ENCODE peak calls at places on chromosomes 2 and 18, in eight cellular contexts. One of them, this sample, is unnamed.

GRCh38 chr2:101197814-101198213 is 46.6 kb upstream of the TBC1D8 start:
- DNase-seq in tibial nerve: no peak
- DNase-seq in heart left ventricle: no peak
- DNase-seq in body of pancreas: no peak
- DNase-seq in AG04450: no peak
- DNase-seq in Peyer's patch: no peak
- DNase-seq in cardiac muscle cell: no peak
- DNase-seq in heart right ventricle: no peak
- DNase-seq in this sample: no peak

GRCh38 chr2:215542690-215543089 is 106.8 kb upstream of the FN1 start:
- DNase-seq in tibial nerve: no peak
- DNase-seq in heart left ventricle: no peak
- DNase-seq in body of pancreas: no peak
- DNase-seq in AG04450: no peak
- DNase-seq in Peyer's patch: no peak
- DNase-seq in cardiac muscle cell: no peak
- DNase-seq in heart right ventricle: no peak
- DNase-seq in this sample: no peak

GRCh38 chr2:85529809-85530208 is 9.2 kb upstream of the MAT2A start:
- DNase-seq in tibial nerve: no peak
- DNase-seq in heart left ventricle: no peak
- DNase-seq in body of pancreas: no peak
- DNase-seq in AG04450: no peak
- DNase-seq in Peyer's patch: no peak
- DNase-seq in cardiac muscle cell: no peak
- DNase-seq in heart right ventricle: no peak
- DNase-seq in this sample: no peak

GRCh38 chr2:120552800-120553471 is 182.7 kb upstream of the GLI2 start:
- DNase-seq in tibial nerve: peak
- DNase-seq in heart left ventricle: peak
- DNase-seq in body of pancreas: peak
- DNase-seq in AG04450: no peak
- DNase-seq in Peyer's patch: peak
- DNase-seq in cardiac muscle cell: peak
- DNase-seq in heart right ventricle: peak
- DNase-seq in this sample: no peak

GRCh38 chr18:58682429-58683069 is 11.3 kb downstream of the MALT1 start:
- DNase-seq in tibial nerve: peak
- DNase-seq in heart left ventricle: peak
- DNase-seq in body of pancreas: peak
- DNase-seq in AG04450: peak
- DNase-seq in Peyer's patch: peak
- DNase-seq in cardiac muscle cell: peak
- DNase-seq in heart right ventricle: peak
- DNase-seq in this sample: peak

GRCh38 chr2:64608867-64609228 is 44.9 kb downstream of the SERTAD2 start:
- DNase-seq in tibial nerve: no peak
- DNase-seq in heart left ventricle: no peak
- DNase-seq in body of pancreas: no peak
- DNase-seq in AG04450: no peak
- DNase-seq in Peyer's patch: no peak
- DNase-seq in cardiac muscle cell: no peak
- DNase-seq in heart right ventricle: no peak
- DNase-seq in this sample: no peak

GRCh38 chr2:55175254-55176093 is 56.6 kb downstream of the CLHC1 start:
- DNase-seq in tibial nerve: no peak
- DNase-seq in heart left ventricle: no peak
- DNase-seq in body of pancreas: no peak
- DNase-seq in AG04450: no peak
- DNase-seq in Peyer's patch: no peak
- DNase-seq in cardiac muscle cell: peak
- DNase-seq in heart right ventricle: no peak
- DNase-seq in this sample: no peak

GRCh38 chr2:79801082-79801481 is 288.2 kb downstream of the CTNNA2 start:
- DNase-seq in tibial nerve: no peak
- DNase-seq in heart left ventricle: no peak
- DNase-seq in body of pancreas: no peak
- DNase-seq in AG04450: no peak
- DNase-seq in Peyer's patch: no peak
- DNase-seq in cardiac muscle cell: no peak
- DNase-seq in heart right ventricle: no peak
- DNase-seq in this sample: no peak

GRCh38 chr2:214484239-214484638 is 73.4 kb downstream of the VWC2L start:
- DNase-seq in tibial nerve: no peak
- DNase-seq in heart left ventricle: peak
- DNase-seq in body of pancreas: no peak
- DNase-seq in AG04450: no peak
- DNase-seq in Peyer's patch: no peak
- DNase-seq in cardiac muscle cell: no peak
- DNase-seq in heart right ventricle: peak
- DNase-seq in this sample: no peak

GRCh38 chr2:145874466-145874865 is 1354.5 kb upstream of the ZEB2 start:
- DNase-seq in tibial nerve: no peak
- DNase-seq in heart left ventricle: no peak
- DNase-seq in body of pancreas: no peak
- DNase-seq in AG04450: peak
- DNase-seq in Peyer's patch: no peak
- DNase-seq in cardiac muscle cell: no peak
- DNase-seq in heart right ventricle: no peak
- DNase-seq in this sample: no peak

GRCh38 chr2:69033427-69034095 is 20.6 kb downstream of the ANTXR1 start:
- DNase-seq in tibial nerve: no peak
- DNase-seq in heart left ventricle: no peak
- DNase-seq in body of pancreas: no peak
- DNase-seq in AG04450: no peak
- DNase-seq in Peyer's patch: no peak
- DNase-seq in cardiac muscle cell: no peak
- DNase-seq in heart right ventricle: no peak
- DNase-seq in this sample: no peak

GRCh38 chr2:206555721-206556120 is 86.6 kb upstream of the FAM237A start:
- DNase-seq in tibial nerve: no peak
- DNase-seq in heart left ventricle: no peak
- DNase-seq in body of pancreas: no peak
- DNase-seq in AG04450: no peak
- DNase-seq in Peyer's patch: no peak
- DNase-seq in cardiac muscle cell: no peak
- DNase-seq in heart right ventricle: no peak
- DNase-seq in this sample: no peak

GRCh38 chr2:24162494-24162893 is 12.4 kb upstream of the FAM228A start:
- DNase-seq in tibial nerve: no peak
- DNase-seq in heart left ventricle: no peak
- DNase-seq in body of pancreas: no peak
- DNase-seq in AG04450: no peak
- DNase-seq in Peyer's patch: no peak
- DNase-seq in cardiac muscle cell: no peak
- DNase-seq in heart right ventricle: no peak
- DNase-seq in this sample: no peak

DNA sequence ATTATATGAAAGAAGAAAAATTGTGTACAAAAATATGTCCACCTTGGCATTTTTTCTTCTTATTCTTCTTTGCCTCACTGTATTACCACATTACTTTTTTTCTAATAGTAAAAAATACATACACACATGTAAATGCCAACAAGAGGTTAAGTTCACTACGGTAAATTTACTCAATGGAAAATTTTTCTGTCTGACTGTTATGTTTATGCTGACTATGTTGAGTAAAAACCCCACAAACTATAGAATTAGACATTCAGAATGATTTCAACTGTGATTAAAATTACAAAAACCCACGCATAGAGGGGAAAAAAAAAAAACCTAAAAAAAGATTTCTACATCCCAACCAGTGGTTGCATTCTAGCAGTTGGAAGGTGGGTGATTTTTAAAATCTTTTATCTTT is 5.4 kb downstream of the GPR55 start:
- DNase-seq in tibial nerve: no peak
- DNase-seq in heart left ventricle: no peak
- DNase-seq in body of pancreas: no peak
- DNase-seq in AG04450: no peak
- DNase-seq in Peyer's patch: no peak
- DNase-seq in cardiac muscle cell: no peak
- DNase-seq in heart right ventricle: no peak
- DNase-seq in this sample: no peak
- H3K4me3 ChIP-seq in tibial nerve: no peak
- H3K4me3 ChIP-seq in heart left ventricle: no peak
- H3K4me3 ChIP-seq in body of pancreas: no peak
- H3K4me3 ChIP-seq in AG04450: no peak
- H3K4me3 ChIP-seq in Peyer's patch: no peak
- H3K4me3 ChIP-seq in cardiac muscle cell: no peak
- H3K4me3 ChIP-seq in heart right ventricle: no peak
- H3K4me3 ChIP-seq in this sample: no peak

GRCh38 chr18:29874519-29875098 is 1167.9 kb downstream of the DSC3 start:
- DNase-seq in tibial nerve: no peak
- DNase-seq in heart left ventricle: no peak
- DNase-seq in body of pancreas: no peak
- DNase-seq in AG04450: no peak
- DNase-seq in Peyer's patch: no peak
- DNase-seq in cardiac muscle cell: peak
- DNase-seq in heart right ventricle: no peak
- DNase-seq in this sample: no peak
- TF ChIP-seq CTCF in tibial nerve: peak
- TF ChIP-seq CTCF in heart left ventricle: peak
- TF ChIP-seq CTCF in body of pancreas: no peak
- TF ChIP-seq CTCF in AG04450: peak
- TF ChIP-seq CTCF in Peyer's patch: peak
- TF ChIP-seq CTCF in cardiac muscle cell: peak
- TF ChIP-seq CTCF in heart right ventricle: peak
- TF ChIP-seq CTCF in this sample: peak

DNA sequence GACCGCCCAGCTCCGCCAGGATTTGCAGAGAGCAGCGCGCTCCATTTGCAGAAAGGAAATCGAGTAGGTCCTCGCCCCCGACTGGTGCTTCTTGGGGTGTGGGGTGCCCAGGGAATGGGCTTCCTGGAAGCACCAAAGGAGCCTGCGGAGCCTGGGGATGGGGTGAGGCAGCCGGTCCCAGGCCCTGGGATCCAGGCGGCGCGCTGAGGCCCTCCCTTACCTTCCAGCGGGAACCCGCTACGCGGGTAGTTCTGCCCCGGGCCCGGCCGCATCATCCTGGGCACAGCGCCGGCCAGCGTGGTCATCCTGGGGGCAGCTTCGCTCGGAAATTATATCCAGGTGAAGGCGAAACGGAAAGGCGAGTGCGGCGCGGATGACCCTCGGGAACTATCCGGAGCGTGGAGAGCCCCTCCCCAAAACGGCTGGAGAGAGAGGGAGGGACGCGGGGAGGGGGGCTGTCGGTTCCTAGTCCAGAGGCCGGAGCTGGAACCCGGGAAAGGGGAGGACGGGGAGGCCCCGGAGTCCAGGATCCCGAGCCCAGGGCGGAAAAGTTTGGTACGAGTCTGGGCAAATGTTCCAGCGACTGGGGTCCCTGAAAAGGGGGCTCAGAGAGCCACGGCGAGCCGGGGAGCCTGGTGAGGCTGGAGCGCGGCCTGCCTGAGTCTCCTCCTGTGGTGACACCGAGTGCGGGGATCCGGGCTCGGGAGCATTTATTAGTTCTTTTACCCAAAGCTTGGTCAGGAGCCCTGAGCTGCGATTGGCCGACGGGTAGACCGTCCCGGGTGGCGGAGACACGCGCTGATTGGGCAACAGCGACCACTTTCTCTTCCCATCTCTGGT is at the start of gene PAX3:
- DNase-seq in tibial nerve: no peak
- DNase-seq in heart left ventricle: no peak
- DNase-seq in body of pancreas: no peak
- DNase-seq in AG04450: no peak
- DNase-seq in Peyer's patch: no peak
- DNase-seq in cardiac muscle cell: peak
- DNase-seq in heart right ventricle: no peak
- DNase-seq in this sample: no peak
- H3K4me3 ChIP-seq in tibial nerve: peak
- H3K4me3 ChIP-seq in heart left ventricle: no peak
- H3K4me3 ChIP-seq in body of pancreas: no peak
- H3K4me3 ChIP-seq in AG04450: no peak
- H3K4me3 ChIP-seq in Peyer's patch: peak
- H3K4me3 ChIP-seq in cardiac muscle cell: peak
- H3K4me3 ChIP-seq in heart right ventricle: peak
- H3K4me3 ChIP-seq in this sample: no peak

GRCh38 chr2:81266106-81266505 is 961.6 kb upstream of the LRRTM1 start:
- DNase-seq in tibial nerve: no peak
- DNase-seq in heart left ventricle: no peak
- DNase-seq in body of pancreas: no peak
- DNase-seq in AG04450: no peak
- DNase-seq in Peyer's patch: no peak
- DNase-seq in cardiac muscle cell: peak
- DNase-seq in heart right ventricle: no peak
- DNase-seq in this sample: no peak
- TF ChIP-seq CTCF in tibial nerve: no peak
- TF ChIP-seq CTCF in heart left ventricle: no peak
- TF ChIP-seq CTCF in body of pancreas: no peak
- TF ChIP-seq CTCF in AG04450: no peak
- TF ChIP-seq CTCF in Peyer's patch: no peak
- TF ChIP-seq CTCF in cardiac muscle cell: peak
- TF ChIP-seq CTCF in heart right ventricle: no peak
- TF ChIP-seq CTCF in this sample: peak

DNA sequence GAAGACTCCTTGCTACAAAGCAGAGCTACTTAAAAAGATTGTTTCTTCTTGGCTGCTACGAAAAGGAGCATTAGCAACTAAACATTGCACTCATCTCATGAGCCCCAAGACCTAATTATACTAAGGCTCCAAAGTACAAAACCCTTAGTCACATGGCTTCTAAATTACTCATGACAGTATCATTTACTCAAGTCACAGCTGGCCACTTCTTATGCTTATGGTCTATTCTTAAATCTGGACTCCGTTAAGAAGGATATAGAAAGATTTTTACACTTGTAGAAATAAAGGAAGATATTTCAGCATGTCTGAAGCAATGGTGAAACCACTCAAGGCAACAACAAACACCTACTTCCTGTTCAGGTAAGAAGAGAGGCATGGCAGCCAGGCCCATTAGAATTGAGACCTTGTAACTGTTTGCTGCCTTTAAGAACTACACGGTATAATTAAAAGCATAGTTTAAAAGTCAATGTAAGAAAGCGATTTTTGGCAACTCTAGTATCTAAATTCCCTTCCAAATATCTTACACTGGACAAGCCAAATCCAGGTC is 12.7 kb downstream of the ANKRD44 start:
- DNase-seq in tibial nerve: no peak
- DNase-seq in heart left ventricle: no peak
- DNase-seq in body of pancreas: no peak
- DNase-seq in AG04450: no peak
- DNase-seq in Peyer's patch: no peak
- DNase-seq in cardiac muscle cell: no peak
- DNase-seq in heart right ventricle: no peak
- DNase-seq in this sample: no peak
- H3K4me3 ChIP-seq in tibial nerve: no peak
- H3K4me3 ChIP-seq in heart left ventricle: no peak
- H3K4me3 ChIP-seq in body of pancreas: no peak
- H3K4me3 ChIP-seq in AG04450: no peak
- H3K4me3 ChIP-seq in Peyer's patch: no peak
- H3K4me3 ChIP-seq in cardiac muscle cell: no peak
- H3K4me3 ChIP-seq in heart right ventricle: no peak
- H3K4me3 ChIP-seq in this sample: no peak

GRCh38 chr2:6791682-6792081 is 74.0 kb downstream of the CMPK2 start:
- DNase-seq in tibial nerve: no peak
- DNase-seq in heart left ventricle: no peak
- DNase-seq in body of pancreas: no peak
- DNase-seq in AG04450: no peak
- DNase-seq in Peyer's patch: no peak
- DNase-seq in cardiac muscle cell: no peak
- DNase-seq in heart right ventricle: no peak
- DNase-seq in this sample: no peak
- TF ChIP-seq CTCF in tibial nerve: no peak
- TF ChIP-seq CTCF in heart left ventricle: no peak
- TF ChIP-seq CTCF in body of pancreas: no peak
- TF ChIP-seq CTCF in AG04450: no peak
- TF ChIP-seq CTCF in Peyer's patch: no peak
- TF ChIP-seq CTCF in cardiac muscle cell: no peak
- TF ChIP-seq CTCF in heart right ventricle: no peak
- TF ChIP-seq CTCF in this sample: peak

This sample was measured in epithelial cell of proximal tubule.